ENCODE peak calls at places on chromosomes 11 and 22, in four cellular contexts. O, H, Y and I are unnamed samples.

GRCh38 chr22:44891791-44892190 is 118.0 kb downstream of the PHF21B start:
- DNase-seq in Y (no peak), O (no peak), H (no peak), I (no peak)

GRCh38 chr11:66687831-66688281 is 10.2 kb upstream of the RBM4B start:
- DNase-seq in Y (no peak), O (no peak), H (no peak), I (no peak)

GRCh38 chr22:49853981-49854791 is 542 bp downstream of the ZBED4 start:
- DNase-seq in O (no peak), Y (no peak), H (peak; percentile 77), I (peak; percentile 37)

GRCh38 chr11:105732611-105733010 is 122.7 kb downstream of the GRIA4 start:
- DNase-seq in Y (no peak), H (no peak), O (no peak), I (no peak)

GRCh38 chr11:6200975-6201374 is 2.0 kb downstream of the OR52W1 start:
- DNase-seq in O (no peak), H (no peak), Y (no peak), I (no peak)

GRCh38 chr11:120086651-120087050 is 51.3 kb downstream of the TRIM29 start:
- DNase-seq in O (no peak), H (no peak), Y (no peak), I (no peak)

GRCh38 chr11:94151903-94152677 is 23.4 kb downstream of the PANX1 start:
- DNase-seq in Y (peak; percentile 72), H (peak; percentile 69), O (no peak), I (no peak)

GRCh38 chr22:41550952-41551491 is 6.8 kb upstream of the POLR3H start:
- DNase-seq in Y (no peak), H (no peak), O (no peak), I (no peak)

GRCh38 chr11:34356576-34356917 is 1.3 kb downstream of the ABTB2 start:
- DNase-seq in H (no peak), Y (no peak), O (peak; percentile 29), I (no peak)

DNA sequence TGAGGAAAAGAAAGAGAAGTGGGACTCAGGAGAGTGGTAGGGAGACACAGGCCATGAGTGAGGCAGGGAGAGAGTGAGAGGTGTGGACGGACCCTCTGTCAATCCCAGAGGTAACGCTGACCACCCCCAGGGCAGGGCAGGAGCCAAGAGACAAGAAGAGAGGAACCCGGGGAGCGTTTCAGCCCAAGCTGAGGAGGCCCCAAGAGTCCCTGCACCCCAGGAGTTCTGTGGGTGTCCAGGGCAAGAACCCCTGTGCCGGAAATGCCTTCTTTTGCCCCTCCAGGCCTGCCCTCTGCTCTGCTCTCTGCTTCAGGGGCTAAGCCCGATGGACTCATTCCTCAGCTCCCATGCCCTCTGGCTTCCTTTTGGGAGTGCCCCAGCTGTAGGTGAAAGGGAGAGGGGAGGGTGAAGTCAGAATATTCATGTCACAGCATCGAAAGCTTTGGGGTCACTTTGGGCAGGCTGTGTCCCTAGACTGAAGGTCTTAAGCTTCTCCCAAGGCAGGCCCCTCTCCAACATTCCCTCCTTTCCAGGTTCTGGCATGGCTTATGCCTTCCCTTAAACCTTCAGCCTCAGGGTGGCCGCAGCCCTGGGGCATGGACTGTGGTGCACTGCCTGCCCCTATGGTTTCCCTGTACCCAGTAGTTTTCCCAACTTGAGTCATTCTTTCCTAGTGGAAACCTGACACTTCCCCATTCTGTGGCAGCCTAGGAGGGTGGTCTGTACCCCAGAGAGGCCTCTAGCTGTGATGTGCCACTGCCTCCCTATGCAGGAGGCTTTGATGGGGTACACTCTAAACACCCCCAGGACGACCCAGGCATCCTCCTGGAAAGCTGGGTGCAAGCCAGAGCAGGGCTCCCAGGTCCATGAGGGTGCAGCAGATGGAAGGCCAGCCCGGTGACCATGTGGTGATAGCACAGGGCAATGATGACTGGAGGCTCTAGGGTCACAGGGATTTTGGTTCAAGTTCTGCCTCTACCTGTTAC is 27.1 kb downstream of the MYEOV start:
- DNase-seq in O (no peak), H (no peak), Y (no peak), I (no peak)
- TF ChIP-seq SP1 in O (no peak), H (no peak), Y (no peak), I (no peak)

GRCh38 chr11:100297516-100297915 is 389.6 kb upstream of the ARHGAP42 start:
- DNase-seq in O (no peak), H (no peak), Y (no peak), I (no peak)
- TF ChIP-seq ELF4 in O (no peak), H (no peak), Y (no peak), I (no peak)

DNA sequence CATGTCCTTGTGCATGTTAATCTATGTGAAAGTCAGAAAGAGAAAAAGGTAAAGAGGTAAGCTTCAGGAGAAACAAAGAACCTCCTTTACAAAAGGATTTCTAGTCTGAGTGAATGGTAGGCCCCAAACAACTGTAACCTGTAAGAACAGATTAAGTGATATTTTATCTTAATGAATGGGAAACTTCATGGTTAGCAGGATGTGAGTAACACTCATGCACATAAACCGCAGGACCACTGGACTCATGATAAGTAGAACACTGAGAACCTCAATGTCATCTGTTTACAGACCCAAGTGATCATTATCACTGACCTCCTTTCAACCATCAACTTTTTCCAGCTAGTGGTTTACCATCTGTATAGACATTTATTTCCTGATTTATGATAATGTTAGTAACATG is 19.9 kb downstream of the OR8G5 start:
- DNase-seq in H (no peak), O (no peak), Y (no peak), I (no peak)
- TF ChIP-seq SP1 in H (no peak), O (no peak), Y (no peak), I (no peak)

GRCh38 chr11:26558191-26558590 is 13.9 kb downstream of the MUC15 start:
- DNase-seq in O (no peak), H (no peak), Y (no peak), I (no peak)
- TF ChIP-seq ELF4 in O (no peak), H (no peak), Y (no peak), I (no peak)

GRCh38 chr11:61281581-61282250 is 13.4 kb downstream of the VWCE start:
- DNase-seq in H (peak; percentile 99), Y (no peak), O (peak; percentile 91), I (peak; percentile 97)
- TF ChIP-seq SP1 in H (peak; percentile 71), Y (no peak), O (peak; percentile 80), I (peak; percentile 97)

GRCh38 chr22:48098936-48099245 is 1336.4 kb downstream of the TBC1D22A start:
- DNase-seq in H (no peak), O (no peak), Y (no peak), I (no peak)
- TF ChIP-seq ELF4 in H (no peak), O (no peak), Y (no peak), I (no peak)